ENCODE peak calls at places on chromosomes 5 and 9, in eight cellular contexts. One of them, this sample, is unnamed.

GRCh38 chr5:149937610-149938009 is 7.0 kb downstream of the PDE6A start:
- DNase-seq in IMR-90: no peak
- DNase-seq in PC-9: peak; percentile 37
- DNase-seq in sigmoid colon: no peak
- DNase-seq in H1: no peak
- DNase-seq in heart left ventricle: no peak
- DNase-seq in GM23248: peak; percentile 69
- DNase-seq in CD4-positive, alpha-beta memory T cell: no peak
- DNase-seq in this sample: no peak

GRCh38 chr9:80285325-80285724 is 713.6 kb downstream of the TLE4 start:
- DNase-seq in PC-9: no peak
- DNase-seq in IMR-90: peak; percentile 7
- DNase-seq in sigmoid colon: no peak
- DNase-seq in CD4-positive, alpha-beta memory T cell: no peak
- DNase-seq in GM23248: no peak
- DNase-seq in heart left ventricle: no peak
- DNase-seq in H1: no peak
- DNase-seq in this sample: peak; percentile 56

GRCh38 chr5:10563132-10563939 is 534 bp upstream of the ANKRD33B start:
- DNase-seq in PC-9: no peak
- DNase-seq in GM23248: peak; percentile 75
- DNase-seq in CD4-positive, alpha-beta memory T cell: peak; percentile 72
- DNase-seq in heart left ventricle: peak; percentile 52
- DNase-seq in sigmoid colon: peak; percentile 82
- DNase-seq in H1: peak; percentile 84
- DNase-seq in IMR-90: peak; percentile 45
- DNase-seq in this sample: peak; percentile 20

GRCh38 chr9:27183701-27184100 is 74.7 kb downstream of the TEK start:
- DNase-seq in IMR-90: peak; percentile 50
- DNase-seq in sigmoid colon: no peak
- DNase-seq in CD4-positive, alpha-beta memory T cell: no peak
- DNase-seq in GM23248: peak; percentile 46
- DNase-seq in H1: no peak
- DNase-seq in PC-9: no peak
- DNase-seq in heart left ventricle: no peak
- DNase-seq in this sample: no peak

GRCh38 chr9:38073882-38074281 is 4.9 kb upstream of the SHB start:
- DNase-seq in CD4-positive, alpha-beta memory T cell: no peak
- DNase-seq in GM23248: no peak
- DNase-seq in H1: no peak
- DNase-seq in PC-9: no peak
- DNase-seq in sigmoid colon: no peak
- DNase-seq in heart left ventricle: no peak
- DNase-seq in IMR-90: no peak
- DNase-seq in this sample: no peak

GRCh38 chr5:140339636-140340035 is 6.8 kb downstream of the HBEGF start:
- DNase-seq in IMR-90: no peak
- DNase-seq in CD4-positive, alpha-beta memory T cell: no peak
- DNase-seq in sigmoid colon: no peak
- DNase-seq in GM23248: no peak
- DNase-seq in H1: no peak
- DNase-seq in heart left ventricle: no peak
- DNase-seq in PC-9: no peak
- DNase-seq in this sample: no peak

GRCh38 chr5:176415240-176416122 is 858 bp downstream of the CLTB start:
- DNase-seq in CD4-positive, alpha-beta memory T cell: no peak
- DNase-seq in H1: peak; percentile 60
- DNase-seq in heart left ventricle: peak; percentile 57
- DNase-seq in IMR-90: peak; percentile 49
- DNase-seq in PC-9: peak; percentile 82
- DNase-seq in GM23248: peak; percentile 89
- DNase-seq in sigmoid colon: peak; percentile 81
- DNase-seq in this sample: peak; percentile 42

GRCh38 chr9:123550797-123551196 is 194.8 kb downstream of the CRB2 start:
- DNase-seq in CD4-positive, alpha-beta memory T cell: no peak
- DNase-seq in sigmoid colon: no peak
- DNase-seq in H1: peak; percentile 61
- DNase-seq in IMR-90: no peak
- DNase-seq in heart left ventricle: no peak
- DNase-seq in GM23248: no peak
- DNase-seq in PC-9: no peak
- DNase-seq in this sample: no peak

GRCh38 chr9:79461735-79462134 is 110.0 kb upstream of the TLE4 start:
- DNase-seq in H1: no peak
- DNase-seq in CD4-positive, alpha-beta memory T cell: no peak
- DNase-seq in IMR-90: no peak
- DNase-seq in sigmoid colon: no peak
- DNase-seq in PC-9: no peak
- DNase-seq in heart left ventricle: no peak
- DNase-seq in GM23248: no peak
- DNase-seq in this sample: no peak

GRCh38 chr5:38715671-38716070 is 130.1 kb upstream of the OSMR start:
- DNase-seq in H1: no peak
- DNase-seq in GM23248: peak; percentile 24
- DNase-seq in heart left ventricle: no peak
- DNase-seq in IMR-90: peak; percentile 2
- DNase-seq in sigmoid colon: no peak
- DNase-seq in CD4-positive, alpha-beta memory T cell: no peak
- DNase-seq in PC-9: no peak
- DNase-seq in this sample: no peak

GRCh38 chr5:37668524-37669047 is 171.3 kb downstream of the GDNF start:
- DNase-seq in IMR-90: peak; percentile 100
- DNase-seq in CD4-positive, alpha-beta memory T cell: no peak
- DNase-seq in PC-9: peak; percentile 94
- DNase-seq in GM23248: peak; percentile 98
- DNase-seq in sigmoid colon: peak; percentile 89
- DNase-seq in H1: no peak
- DNase-seq in heart left ventricle: peak; percentile 62
- DNase-seq in this sample: peak; percentile 99

GRCh38 chr5:110757118-110757729 is 18.4 kb downstream of the SLC25A46 start:
- DNase-seq in PC-9: no peak
- DNase-seq in sigmoid colon: no peak
- DNase-seq in CD4-positive, alpha-beta memory T cell: no peak
- DNase-seq in H1: no peak
- DNase-seq in GM23248: peak; percentile 61
- DNase-seq in heart left ventricle: no peak
- DNase-seq in IMR-90: peak; percentile 60
- DNase-seq in this sample: peak; percentile 55

GRCh38 chr9:32378993-32379729 is 5.3 kb upstream of the ACO1 start:
- DNase-seq in IMR-90: peak; percentile 85
- DNase-seq in PC-9: peak; percentile 35
- DNase-seq in GM23248: peak; percentile 85
- DNase-seq in H1: no peak
- DNase-seq in heart left ventricle: no peak
- DNase-seq in CD4-positive, alpha-beta memory T cell: peak; percentile 70
- DNase-seq in sigmoid colon: no peak
- DNase-seq in this sample: peak; percentile 66

GRCh38 chr5:67416133-67416937 is 219.7 kb upstream of the CD180 start:
- DNase-seq in CD4-positive, alpha-beta memory T cell: peak; percentile 27
- DNase-seq in H1: no peak
- DNase-seq in GM23248: no peak
- DNase-seq in PC-9: no peak
- DNase-seq in heart left ventricle: no peak
- DNase-seq in IMR-90: no peak
- DNase-seq in sigmoid colon: no peak
- DNase-seq in this sample: no peak

GRCh38 chr5:73770601-73771025 is 144.6 kb downstream of the ARHGEF28 start:
- DNase-seq in PC-9: no peak
- DNase-seq in IMR-90: peak; percentile 71
- DNase-seq in sigmoid colon: no peak
- DNase-seq in heart left ventricle: no peak
- DNase-seq in H1: no peak
- DNase-seq in CD4-positive, alpha-beta memory T cell: no peak
- DNase-seq in GM23248: no peak
- DNase-seq in this sample: no peak

GRCh38 chr9:134632329-134632728 is 9.3 kb upstream of the COL5A1 start:
- DNase-seq in sigmoid colon: peak; percentile 32
- DNase-seq in heart left ventricle: no peak
- DNase-seq in IMR-90: no peak
- DNase-seq in CD4-positive, alpha-beta memory T cell: no peak
- DNase-seq in PC-9: no peak
- DNase-seq in H1: no peak
- DNase-seq in GM23248: no peak
- DNase-seq in this sample: no peak

DNA sequence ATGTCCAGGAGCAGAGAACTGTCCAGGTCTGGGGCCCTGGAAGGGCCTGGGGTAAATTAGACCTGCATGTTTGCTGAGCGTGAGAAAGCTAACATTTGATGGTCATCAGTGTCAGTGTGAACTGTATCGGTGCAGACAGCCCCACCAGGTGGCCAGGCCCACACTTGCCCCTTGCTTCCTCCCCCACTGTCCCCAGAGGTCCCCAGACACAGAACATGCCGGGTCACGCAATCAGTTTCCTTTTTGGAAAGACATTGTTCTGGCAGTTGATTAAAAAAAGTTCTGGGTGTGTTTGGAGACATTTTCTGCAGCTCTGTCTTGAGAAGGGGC is 1.5 kb downstream of the NKD2 start:
- DNase-seq in PC-9: peak; percentile 19
- DNase-seq in heart left ventricle: peak; percentile 29
- DNase-seq in IMR-90: no peak
- DNase-seq in GM23248: no peak
- DNase-seq in H1: no peak
- DNase-seq in sigmoid colon: peak; percentile 58
- DNase-seq in CD4-positive, alpha-beta memory T cell: no peak
- DNase-seq in this sample: no peak
- H3K27me3 ChIP-seq in PC-9: peaks cover 87% of the 10 kb centered on the region
- H3K27me3 ChIP-seq in heart left ventricle: peaks cover 13% of the 10 kb centered on the region
- H3K27me3 ChIP-seq in IMR-90: peaks cover 76% of the 10 kb centered on the region
- H3K27me3 ChIP-seq in GM23248: peaks cover 50% of the 10 kb centered on the region
- H3K27me3 ChIP-seq in H1: peaks cover 44% of the 10 kb centered on the region
- H3K27me3 ChIP-seq in sigmoid colon: peaks cover 36% of the 10 kb centered on the region
- H3K27me3 ChIP-seq in CD4-positive, alpha-beta memory T cell: peaks cover 29% of the 10 kb centered on the region
- H3K27me3 ChIP-seq in this sample: peaks cover 58% of the 10 kb centered on the region

DNA sequence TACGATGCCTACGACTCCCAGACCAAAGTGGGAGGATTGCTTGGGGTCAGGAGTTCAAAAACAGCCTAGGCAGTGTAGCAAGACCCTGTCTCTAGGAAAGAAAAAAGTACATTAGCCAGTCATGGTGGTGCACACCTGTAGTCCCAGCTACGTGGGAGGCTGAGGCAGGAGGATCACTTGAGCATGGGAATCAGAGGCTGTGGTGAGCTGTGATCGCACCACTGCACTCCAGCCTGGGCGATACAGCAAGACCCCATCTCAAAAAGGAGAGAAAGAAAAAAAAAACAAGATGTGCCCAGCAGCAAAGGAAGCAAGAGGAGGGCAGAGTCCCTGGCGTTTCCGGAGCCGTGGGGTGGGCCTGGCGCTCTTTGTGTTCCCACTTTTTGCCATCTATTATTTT is 79.4 kb upstream of the CACNA1B start:
- DNase-seq in PC-9: no peak
- DNase-seq in CD4-positive, alpha-beta memory T cell: no peak
- DNase-seq in heart left ventricle: no peak
- DNase-seq in H1: no peak
- DNase-seq in sigmoid colon: no peak
- DNase-seq in IMR-90: no peak
- DNase-seq in GM23248: no peak
- DNase-seq in this sample: no peak
- H3K36me3 ChIP-seq in PC-9: no peaks in the 10 kb centered on the region
- H3K36me3 ChIP-seq in CD4-positive, alpha-beta memory T cell: peaks cover 34% of the 10 kb centered on the region
- H3K36me3 ChIP-seq in heart left ventricle: peaks cover 78% of the 10 kb centered on the region
- H3K36me3 ChIP-seq in H1: peaks cover 26% of the 10 kb centered on the region
- H3K36me3 ChIP-seq in sigmoid colon: peaks cover 49% of the 10 kb centered on the region
- H3K36me3 ChIP-seq in IMR-90: peaks cover 72% of the 10 kb centered on the region
- H3K36me3 ChIP-seq in GM23248: peaks cover 11% of the 10 kb centered on the region
- H3K36me3 ChIP-seq in this sample: peaks cover 32% of the 10 kb centered on the region

DNA sequence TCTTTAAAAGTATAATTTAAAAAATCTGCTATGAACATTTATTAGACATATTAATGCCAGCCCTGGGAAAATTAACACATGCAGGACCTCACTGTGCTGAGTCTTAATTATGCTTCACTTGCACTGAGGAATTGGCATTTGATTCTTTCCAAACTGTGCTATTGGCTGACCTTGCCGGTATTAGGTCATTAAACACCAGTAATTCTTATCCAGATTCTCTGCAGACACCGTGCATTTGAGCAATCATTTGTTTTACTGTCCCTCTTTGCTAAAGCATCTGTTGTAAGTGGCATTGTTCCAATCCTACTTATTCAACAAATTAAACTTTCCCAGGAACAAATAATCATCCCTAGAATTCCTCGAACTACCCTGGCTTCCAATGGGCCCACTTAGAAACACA is 144.9 kb downstream of the SLC12A2 start:
- DNase-seq in IMR-90: peak; percentile 58
- DNase-seq in GM23248: peak; percentile 70
- DNase-seq in PC-9: no peak
- DNase-seq in H1: no peak
- DNase-seq in CD4-positive, alpha-beta memory T cell: no peak
- DNase-seq in sigmoid colon: no peak
- DNase-seq in heart left ventricle: no peak
- DNase-seq in this sample: no peak
- H3K27ac ChIP-seq in IMR-90: no peak overlapping the region
- H3K27ac ChIP-seq in GM23248: peak overlapping the region; percentile 63
- H3K27ac ChIP-seq in PC-9: peak overlapping the region; percentile 42
- H3K27ac ChIP-seq in H1: no peak overlapping the region
- H3K27ac ChIP-seq in CD4-positive, alpha-beta memory T cell: no peak overlapping the region
- H3K27ac ChIP-seq in sigmoid colon: no peak overlapping the region
- H3K27ac ChIP-seq in heart left ventricle: no peak overlapping the region
- H3K27ac ChIP-seq in this sample: peak overlapping the region; percentile 51

GRCh38 chr9:36934478-36935065 is 99.5 kb downstream of the PAX5 start:
- DNase-seq in GM23248: peak; percentile 8
- DNase-seq in PC-9: no peak
- DNase-seq in sigmoid colon: no peak
- DNase-seq in CD4-positive, alpha-beta memory T cell: no peak
- DNase-seq in heart left ventricle: no peak
- DNase-seq in IMR-90: no peak
- DNase-seq in H1: no peak
- DNase-seq in this sample: no peak

GRCh38 chr9:36936498-36936831 is 97.6 kb downstream of the PAX5 start:
- DNase-seq in heart left ventricle: no peak
- DNase-seq in PC-9: peak; percentile 23
- DNase-seq in sigmoid colon: no peak
- DNase-seq in H1: no peak
- DNase-seq in GM23248: no peak
- DNase-seq in IMR-90: no peak
- DNase-seq in CD4-positive, alpha-beta memory T cell: no peak
- DNase-seq in this sample: no peak

GRCh38 chr9:36935768-36936497 is 98.1 kb downstream of the PAX5 start:
- DNase-seq in IMR-90: no peak
- DNase-seq in PC-9: no peak
- DNase-seq in heart left ventricle: no peak
- DNase-seq in sigmoid colon: no peak
- DNase-seq in CD4-positive, alpha-beta memory T cell: no peak
- DNase-seq in GM23248: no peak
- DNase-seq in H1: no peak
- DNase-seq in this sample: no peak

GRCh38 chr9:36933676-36934215 is 100.3 kb downstream of the PAX5 start:
- DNase-seq in heart left ventricle: no peak
- DNase-seq in H1: no peak
- DNase-seq in sigmoid colon: no peak
- DNase-seq in GM23248: no peak
- DNase-seq in PC-9: no peak
- DNase-seq in CD4-positive, alpha-beta memory T cell: no peak
- DNase-seq in IMR-90: no peak
- DNase-seq in this sample: no peak

DNA sequence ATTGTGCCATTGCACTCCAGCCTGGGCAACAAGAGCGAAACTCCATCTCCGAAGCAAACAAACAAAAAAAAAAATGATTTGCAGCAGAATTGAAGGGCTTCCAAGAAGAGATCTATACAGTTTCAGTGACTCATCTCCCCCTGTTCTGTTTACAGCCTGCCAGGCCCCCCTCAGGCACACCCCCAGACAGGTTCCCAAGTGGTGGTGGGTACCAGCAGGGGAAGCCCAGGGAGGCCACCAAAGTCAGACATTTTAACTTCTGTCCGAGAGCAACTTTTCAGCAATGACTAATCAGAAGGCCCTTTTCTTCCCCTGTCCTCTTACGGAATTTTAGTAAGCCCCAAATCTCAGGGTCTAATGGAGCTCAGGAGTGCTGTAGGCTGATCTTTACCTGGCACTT is 98.7 kb downstream of the PAX5 start:
- DNase-seq in H1: no peak
- DNase-seq in sigmoid colon: no peak
- DNase-seq in IMR-90: no peak
- DNase-seq in PC-9: no peak
- DNase-seq in heart left ventricle: no peak
- DNase-seq in GM23248: no peak
- DNase-seq in CD4-positive, alpha-beta memory T cell: no peak
- DNase-seq in this sample: no peak
- H3K27me3 ChIP-seq in H1: no peaks in the 10 kb centered on the region
- H3K27me3 ChIP-seq in sigmoid colon: peaks cover 15% of the 10 kb centered on the region
- H3K27me3 ChIP-seq in IMR-90: peaks cover 26% of the 10 kb centered on the region
- H3K27me3 ChIP-seq in PC-9: no peaks in the 10 kb centered on the region
- H3K27me3 ChIP-seq in heart left ventricle: no peaks in the 10 kb centered on the region
- H3K27me3 ChIP-seq in GM23248: peaks cover 35% of the 10 kb centered on the region
- H3K27me3 ChIP-seq in CD4-positive, alpha-beta memory T cell: no peaks in the 10 kb centered on the region
- H3K27me3 ChIP-seq in this sample: peaks cover 13% of the 10 kb centered on the region